ENCODE peak calls at places on chromosomes 11 and 22, in four cellular contexts. T is pancreas; F is naive thymus-derived CD4-positive, alpha-beta T cell; W is mammary epithelial cell. S is an unnamed sample.

GRCh38 chr11:111720801-111721494 is 45.2 kb downstream of the PPP2R1B start:
- DNase-seq in T (no peak), F (no peak), W (no peak), S (no peak)

GRCh38 chr22:46127556-46127955 is 22.8 kb upstream of the PPARA start:
- DNase-seq in T (no peak), F (no peak), W (no peak), S (no peak)

GRCh38 chr11:72144807-72145565 is 9.5 kb downstream of the FOLR3 start:
- DNase-seq in T (no peak), F (no peak), W (peak; percentile 88), S (no peak)

GRCh38 chr11:108887436-108888238 is 222.8 kb downstream of the DDX10 start:
- DNase-seq in T (no peak), F (peak; percentile 16), W (no peak), S (no peak)

GRCh38 chr11:54979375-54979774 is 272.7 kb downstream of the OR4A5 start:
- DNase-seq in T (no peak), F (no peak), W (no peak), S (no peak)

GRCh38 chr22:31269892-31270574 is 22.3 kb downstream of the PIK3IP1 start:
- DNase-seq in T (no peak), F (no peak), W (no peak), S (no peak)

GRCh38 chr22:35051034-35051535 is 14.9 kb upstream of the ISX start:
- DNase-seq in T (no peak), F (no peak), W (no peak), S (no peak)

GRCh38 chr22:37186228-37186996 is 1.6 kb downstream of the C1QTNF6 start:
- DNase-seq in T (no peak), F (peak; percentile 68), W (peak; percentile 68), S (peak; percentile 36)

GRCh38 chr11:77081381-77081851 is 14.6 kb downstream of the CAPN5 start:
- DNase-seq in T (peak; percentile 0), F (no peak), W (no peak), S (no peak)
- H3K27ac ChIP-seq in T (no peak overlapping the region), F (no peak overlapping the region), W (no peak overlapping the region), S (no peak overlapping the region)

DNA sequence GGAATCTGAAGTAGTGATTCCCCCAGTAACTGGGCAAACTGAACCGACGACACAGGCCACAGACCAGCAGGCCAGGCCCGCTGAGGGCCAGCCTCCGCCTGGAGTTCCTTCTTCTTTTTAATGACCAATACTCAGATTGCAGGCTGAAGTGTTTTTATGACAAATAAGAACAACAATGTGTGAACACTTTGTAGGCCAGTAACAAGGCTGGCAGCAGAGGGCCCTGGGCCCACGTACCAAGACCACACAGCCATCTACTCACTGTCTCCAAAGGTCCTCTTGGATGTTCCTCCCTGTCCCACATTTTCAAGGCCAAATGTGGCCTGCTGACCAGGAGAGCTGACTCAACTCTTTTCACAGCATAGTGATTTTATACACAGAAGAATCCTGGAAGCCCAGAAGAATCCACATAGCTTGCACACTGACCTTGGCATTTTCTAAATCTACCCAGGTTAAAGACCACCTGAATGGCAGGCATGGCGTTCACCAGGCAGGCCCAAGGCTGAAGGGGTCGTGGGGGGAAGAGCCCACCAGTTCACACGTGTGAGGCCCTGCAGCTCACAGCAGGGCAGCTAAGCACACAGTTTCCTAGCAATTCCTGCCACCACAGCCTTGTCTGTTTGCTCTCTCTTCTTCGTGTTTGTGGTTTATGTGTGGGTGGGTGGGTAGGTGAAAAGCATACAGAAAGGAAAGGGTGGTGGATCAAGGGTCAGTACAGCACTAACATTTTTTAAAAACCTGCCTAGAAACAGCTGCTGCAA is 13.3 kb downstream of the SMCO4 start:
- DNase-seq in T (no peak), F (no peak), W (no peak), S (no peak)
- H3K4me1 ChIP-seq in T (peaks cover 5% of the 10 kb centered on the region), F (no peaks in the 10 kb centered on the region), W (no peaks in the 10 kb centered on the region), S (peaks cover 18% of the 10 kb centered on the region)

GRCh38 chr11:20563871-20564270 is 35.5 kb upstream of the SLC6A5 start:
- DNase-seq in T (no peak), F (no peak), W (no peak), S (no peak)

GRCh38 chr11:20561915-20562314 is 37.5 kb upstream of the SLC6A5 start:
- DNase-seq in T (no peak), F (no peak), W (no peak), S (no peak)

GRCh38 chr11:20564811-20565210 is 34.6 kb upstream of the SLC6A5 start:
- DNase-seq in T (no peak), F (no peak), W (no peak), S (no peak)

GRCh38 chr11:20565236-20565635 is 34.2 kb upstream of the SLC6A5 start:
- DNase-seq in T (no peak), F (no peak), W (no peak), S (no peak)

DNA sequence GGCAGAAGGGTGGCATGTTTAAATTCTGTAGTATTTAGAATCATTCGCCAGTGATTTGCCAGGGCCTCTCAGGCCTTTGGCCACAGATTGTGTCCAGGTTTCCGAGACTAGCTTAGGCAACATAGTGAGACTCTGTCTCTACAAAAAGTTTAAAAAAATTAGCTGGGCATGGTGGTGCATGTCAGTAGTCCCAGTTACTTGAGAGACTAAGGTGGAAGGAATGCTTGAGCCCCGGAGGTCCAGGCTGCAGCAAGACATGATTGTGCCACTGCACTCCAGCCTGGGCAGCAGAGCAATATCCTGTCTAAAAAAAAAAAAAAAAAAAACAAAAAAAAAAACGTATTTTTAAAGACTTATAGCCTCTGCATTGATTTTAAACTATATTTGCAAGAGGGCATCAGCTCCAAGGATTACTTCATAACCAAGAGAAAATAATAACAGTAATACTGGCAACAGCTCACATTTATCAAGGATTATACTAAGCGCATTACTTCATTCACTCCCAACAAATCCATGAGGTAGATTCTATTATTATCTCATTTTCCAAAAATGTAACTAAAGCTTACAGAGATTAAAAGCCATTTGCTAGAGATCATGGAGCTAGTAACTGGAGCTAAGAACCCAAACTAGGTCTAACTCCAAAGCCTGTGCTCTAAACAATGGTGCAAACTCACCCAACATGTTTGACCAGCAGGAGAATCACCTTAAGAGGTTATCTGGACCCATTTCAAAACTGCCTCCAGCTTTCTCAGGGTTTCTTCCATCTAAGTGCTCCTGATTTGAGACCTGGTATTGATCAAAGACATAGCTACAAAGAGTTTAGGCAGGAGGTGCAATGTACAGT is 32.6 kb upstream of the SLC6A5 start:
- DNase-seq in T (no peak), F (no peak), W (peak; percentile 87), S (no peak)
- H3K27me3 ChIP-seq in T (no peaks in the 10 kb centered on the region), F (no peaks in the 10 kb centered on the region), W (no peaks in the 10 kb centered on the region), S (no peaks in the 10 kb centered on the region)

GRCh38 chr11:73333173-73333572 is 25.1 kb downstream of the ARHGEF17 start:
- DNase-seq in T (no peak), F (no peak), W (no peak), S (no peak)
- H3K27ac ChIP-seq in T (no peak overlapping the region), F (no peak overlapping the region), W (no peak overlapping the region), S (no peak overlapping the region)